ENCODE peak calls at places on chromosomes 1 and 21, in nine cellular contexts. One of them, this sample, is unnamed.

GRCh38 chr1:231104917-231105316 is 56.9 kb upstream of the TRIM67 start:
- DNase-seq in HepG2: no peak
- DNase-seq in HCT116: no peak
- DNase-seq in transverse colon: no peak
- DNase-seq in breast epithelium: no peak
- DNase-seq in SK-N-SH: no peak
- DNase-seq in prostate gland: no peak
- DNase-seq in esophagus muscularis mucosa: no peak
- DNase-seq in GM23338: no peak
- DNase-seq in this sample: no peak

GRCh38 chr1:187878883-187879282 is 1050.1 kb downstream of the PLA2G4A start:
- DNase-seq in esophagus muscularis mucosa: no peak
- DNase-seq in breast epithelium: no peak
- DNase-seq in GM23338: no peak
- DNase-seq in prostate gland: no peak
- DNase-seq in HepG2: no peak
- DNase-seq in SK-N-SH: no peak
- DNase-seq in HCT116: no peak
- DNase-seq in transverse colon: no peak
- DNase-seq in this sample: no peak

GRCh38 chr1:46687095-46687659 is 15.5 kb downstream of the TEX38 start:
- DNase-seq in transverse colon: peak
- DNase-seq in prostate gland: peak
- DNase-seq in HCT116: no peak
- DNase-seq in GM23338: no peak
- DNase-seq in SK-N-SH: no peak
- DNase-seq in esophagus muscularis mucosa: no peak
- DNase-seq in breast epithelium: peak
- DNase-seq in HepG2: no peak
- DNase-seq in this sample: no peak

GRCh38 chr1:45803299-45803780 is at the start of gene MAST2:
- DNase-seq in GM23338: peak
- DNase-seq in breast epithelium: peak
- DNase-seq in prostate gland: peak
- DNase-seq in esophagus muscularis mucosa: peak
- DNase-seq in SK-N-SH: peak
- DNase-seq in transverse colon: peak
- DNase-seq in HepG2: peak
- DNase-seq in HCT116: peak
- DNase-seq in this sample: no peak

GRCh38 chr1:19405761-19406481 is 79.4 kb downstream of the CAPZB start:
- DNase-seq in HepG2: no peak
- DNase-seq in prostate gland: no peak
- DNase-seq in SK-N-SH: peak
- DNase-seq in transverse colon: no peak
- DNase-seq in HCT116: no peak
- DNase-seq in breast epithelium: no peak
- DNase-seq in GM23338: peak
- DNase-seq in esophagus muscularis mucosa: no peak
- DNase-seq in this sample: no peak

GRCh38 chr1:184813528-184814089 is 59.0 kb upstream of the EDEM3 start:
- DNase-seq in transverse colon: no peak
- DNase-seq in HCT116: no peak
- DNase-seq in SK-N-SH: no peak
- DNase-seq in esophagus muscularis mucosa: no peak
- DNase-seq in HepG2: no peak
- DNase-seq in prostate gland: no peak
- DNase-seq in breast epithelium: no peak
- DNase-seq in GM23338: peak
- DNase-seq in this sample: no peak

GRCh38 chr1:58887059-58887458 is 103.2 kb upstream of the JUN start:
- DNase-seq in HCT116: no peak
- DNase-seq in esophagus muscularis mucosa: no peak
- DNase-seq in HepG2: no peak
- DNase-seq in transverse colon: no peak
- DNase-seq in prostate gland: no peak
- DNase-seq in breast epithelium: no peak
- DNase-seq in SK-N-SH: no peak
- DNase-seq in GM23338: no peak
- DNase-seq in this sample: no peak

GRCh38 chr1:111570781-111571181 is 48.8 kb upstream of the RAP1A start:
- DNase-seq in SK-N-SH: no peak
- DNase-seq in esophagus muscularis mucosa: peak
- DNase-seq in prostate gland: no peak
- DNase-seq in GM23338: peak
- DNase-seq in transverse colon: peak
- DNase-seq in HepG2: no peak
- DNase-seq in breast epithelium: no peak
- DNase-seq in HCT116: peak
- DNase-seq in this sample: no peak

GRCh38 chr1:189131576-189131975 is 1346.1 kb downstream of the BRINP3 start:
- DNase-seq in esophagus muscularis mucosa: no peak
- DNase-seq in SK-N-SH: no peak
- DNase-seq in transverse colon: no peak
- DNase-seq in HCT116: no peak
- DNase-seq in GM23338: no peak
- DNase-seq in breast epithelium: no peak
- DNase-seq in prostate gland: no peak
- DNase-seq in HepG2: no peak
- DNase-seq in this sample: no peak

GRCh38 chr1:77288275-77288674 is 6.5 kb downstream of the AK5 start:
- DNase-seq in GM23338: no peak
- DNase-seq in breast epithelium: no peak
- DNase-seq in transverse colon: no peak
- DNase-seq in prostate gland: no peak
- DNase-seq in SK-N-SH: peak
- DNase-seq in HepG2: no peak
- DNase-seq in HCT116: no peak
- DNase-seq in esophagus muscularis mucosa: no peak
- DNase-seq in this sample: no peak

GRCh38 chr1:229629251-229629650 is 3.2 kb downstream of the URB2 start:
- DNase-seq in GM23338: no peak
- DNase-seq in transverse colon: no peak
- DNase-seq in HepG2: no peak
- DNase-seq in esophagus muscularis mucosa: no peak
- DNase-seq in prostate gland: no peak
- DNase-seq in HCT116: no peak
- DNase-seq in SK-N-SH: no peak
- DNase-seq in breast epithelium: no peak
- DNase-seq in this sample: no peak

GRCh38 chr1:23555949-23556640 is 3.2 kb downstream of the ID3 start:
- DNase-seq in GM23338: peak
- DNase-seq in esophagus muscularis mucosa: no peak
- DNase-seq in HepG2: peak
- DNase-seq in prostate gland: no peak
- DNase-seq in breast epithelium: no peak
- DNase-seq in SK-N-SH: no peak
- DNase-seq in HCT116: peak
- DNase-seq in transverse colon: peak
- DNase-seq in this sample: no peak

GRCh38 chr1:89723863-89724262 is 90.9 kb downstream of the LRRC8C start:
- DNase-seq in HCT116: no peak
- DNase-seq in transverse colon: no peak
- DNase-seq in HepG2: no peak
- DNase-seq in esophagus muscularis mucosa: no peak
- DNase-seq in prostate gland: no peak
- DNase-seq in GM23338: no peak
- DNase-seq in SK-N-SH: no peak
- DNase-seq in breast epithelium: no peak
- DNase-seq in this sample: no peak

GRCh38 chr1:30778156-30778978 is 20.8 kb upstream of the LAPTM5 start:
- DNase-seq in HepG2: no peak
- DNase-seq in breast epithelium: no peak
- DNase-seq in GM23338: no peak
- DNase-seq in HCT116: no peak
- DNase-seq in prostate gland: no peak
- DNase-seq in transverse colon: no peak
- DNase-seq in esophagus muscularis mucosa: no peak
- DNase-seq in SK-N-SH: peak
- DNase-seq in this sample: no peak

GRCh38 chr1:30778979-30779293 is 21.4 kb upstream of the LAPTM5 start:
- DNase-seq in SK-N-SH: no peak
- DNase-seq in transverse colon: no peak
- DNase-seq in HCT116: no peak
- DNase-seq in HepG2: no peak
- DNase-seq in prostate gland: no peak
- DNase-seq in GM23338: no peak
- DNase-seq in breast epithelium: no peak
- DNase-seq in esophagus muscularis mucosa: no peak
- DNase-seq in this sample: no peak

GRCh38 chr1:30776097-30777059 is 18.8 kb upstream of the LAPTM5 start:
- DNase-seq in prostate gland: no peak
- DNase-seq in breast epithelium: no peak
- DNase-seq in HCT116: no peak
- DNase-seq in HepG2: no peak
- DNase-seq in transverse colon: no peak
- DNase-seq in GM23338: no peak
- DNase-seq in esophagus muscularis mucosa: no peak
- DNase-seq in SK-N-SH: no peak
- DNase-seq in this sample: no peak

GRCh38 chr1:30777060-30777905 is 19.7 kb upstream of the LAPTM5 start:
- DNase-seq in breast epithelium: no peak
- DNase-seq in esophagus muscularis mucosa: no peak
- DNase-seq in transverse colon: no peak
- DNase-seq in SK-N-SH: no peak
- DNase-seq in HCT116: no peak
- DNase-seq in GM23338: no peak
- DNase-seq in prostate gland: no peak
- DNase-seq in HepG2: no peak
- DNase-seq in this sample: no peak

DNA sequence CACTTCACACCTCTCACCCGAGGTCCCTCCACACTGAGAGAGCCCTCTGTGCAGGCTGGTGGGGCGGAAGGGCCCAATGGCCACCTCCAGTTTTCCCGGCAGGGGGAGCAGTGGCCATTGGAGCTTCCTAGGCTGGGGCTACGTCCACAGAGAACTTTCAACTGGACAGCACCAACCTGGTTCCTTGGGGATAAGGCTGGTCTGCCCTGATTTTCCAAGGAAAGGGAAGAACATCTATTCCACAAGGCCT is 20.3 kb upstream of the LAPTM5 start:
- DNase-seq in esophagus muscularis mucosa: no peak
- DNase-seq in GM23338: no peak
- DNase-seq in prostate gland: no peak
- DNase-seq in transverse colon: no peak
- DNase-seq in SK-N-SH: no peak
- DNase-seq in HepG2: no peak
- DNase-seq in breast epithelium: no peak
- DNase-seq in HCT116: no peak
- DNase-seq in this sample: no peak
- TF ChIP-seq CTCF in esophagus muscularis mucosa: no peak
- TF ChIP-seq CTCF in GM23338: no peak
- TF ChIP-seq CTCF in prostate gland: no peak
- TF ChIP-seq CTCF in transverse colon: no peak
- TF ChIP-seq CTCF in SK-N-SH: no peak
- TF ChIP-seq CTCF in HepG2: peak
- TF ChIP-seq CTCF in breast epithelium: no peak
- TF ChIP-seq CTCF in HCT116: no peak
- TF ChIP-seq CTCF in this sample: peak

DNA sequence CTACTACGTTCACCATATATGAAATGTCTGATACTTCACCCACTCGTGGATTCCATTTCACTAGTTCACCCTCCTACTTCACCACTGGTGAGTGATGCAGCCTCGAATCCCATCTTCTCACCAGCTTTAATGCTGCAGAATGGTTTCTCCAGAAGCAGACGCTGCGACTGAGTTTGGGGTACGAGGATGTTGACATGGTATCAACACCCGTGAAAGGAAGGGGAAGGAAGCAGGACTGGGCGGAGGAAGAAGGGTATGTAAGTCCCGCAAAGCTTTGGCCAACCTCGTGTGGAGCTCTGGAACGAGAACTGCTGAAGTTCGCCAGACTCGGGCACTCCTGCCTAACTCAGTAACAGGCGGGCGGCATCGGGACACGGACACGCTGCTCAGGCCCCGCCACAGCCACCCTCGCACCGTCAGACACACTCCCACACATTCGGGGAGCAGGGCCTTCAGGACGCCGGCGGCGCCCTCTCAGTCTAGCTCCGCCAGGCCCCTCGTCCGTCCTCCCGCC is 833 bp upstream of the DIP2A start:
- DNase-seq in HepG2: peak
- DNase-seq in GM23338: peak
- DNase-seq in breast epithelium: no peak
- DNase-seq in prostate gland: peak
- DNase-seq in esophagus muscularis mucosa: no peak
- DNase-seq in transverse colon: peak
- DNase-seq in HCT116: peak
- DNase-seq in SK-N-SH: peak
- DNase-seq in this sample: no peak
- TF ChIP-seq POLR2AphosphoS5 in HepG2: no peak
- TF ChIP-seq POLR2AphosphoS5 in GM23338: no peak
- TF ChIP-seq POLR2AphosphoS5 in breast epithelium: no peak
- TF ChIP-seq POLR2AphosphoS5 in prostate gland: no peak
- TF ChIP-seq POLR2AphosphoS5 in esophagus muscularis mucosa: no peak
- TF ChIP-seq POLR2AphosphoS5 in transverse colon: no peak
- TF ChIP-seq POLR2AphosphoS5 in HCT116: no peak
- TF ChIP-seq POLR2AphosphoS5 in SK-N-SH: no peak
- TF ChIP-seq POLR2AphosphoS5 in this sample: no peak

DNA sequence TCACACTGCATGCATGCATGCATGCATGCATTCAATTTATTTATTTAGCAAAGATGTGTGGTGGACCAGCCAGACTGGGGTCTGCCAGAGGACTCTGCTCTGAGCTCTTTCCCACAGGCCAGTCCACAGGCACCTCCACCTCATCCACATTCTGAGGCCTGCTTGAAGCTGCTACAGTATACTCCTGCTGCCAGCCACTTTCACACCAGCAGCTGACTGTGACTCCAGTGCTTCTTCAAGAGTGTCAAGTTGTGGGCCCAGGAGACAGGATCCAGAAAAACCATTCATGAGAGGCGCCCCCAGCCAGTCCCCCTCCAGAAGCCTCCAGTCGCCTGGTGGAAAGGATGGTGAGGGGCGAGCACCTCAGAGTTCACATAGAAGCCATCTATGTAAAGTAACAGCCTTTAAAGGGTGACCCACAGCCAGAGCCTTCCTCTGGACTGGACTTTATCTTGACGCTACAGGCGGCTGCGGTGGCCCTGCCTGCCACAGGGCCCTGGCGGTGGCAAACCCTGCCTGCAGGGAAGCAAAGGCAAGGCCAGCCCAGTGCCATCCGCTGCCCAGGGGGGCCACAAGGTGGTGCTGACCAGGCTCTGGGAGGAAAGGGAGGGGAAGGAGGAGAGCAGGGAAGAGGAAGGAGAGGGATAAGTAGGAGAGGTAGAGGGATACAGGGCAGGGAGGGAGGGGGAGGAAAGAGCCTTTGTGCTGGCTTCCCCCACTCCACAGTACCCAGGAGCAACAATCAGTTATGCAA is 30.7 kb downstream of the SSBP3 start:
- DNase-seq in HCT116: no peak
- DNase-seq in prostate gland: no peak
- DNase-seq in breast epithelium: no peak
- DNase-seq in esophagus muscularis mucosa: no peak
- DNase-seq in SK-N-SH: peak
- DNase-seq in GM23338: peak
- DNase-seq in HepG2: no peak
- DNase-seq in transverse colon: no peak
- DNase-seq in this sample: no peak
- TF ChIP-seq CTCF in HCT116: no peak
- TF ChIP-seq CTCF in prostate gland: no peak
- TF ChIP-seq CTCF in breast epithelium: no peak
- TF ChIP-seq CTCF in esophagus muscularis mucosa: no peak
- TF ChIP-seq CTCF in SK-N-SH: peak
- TF ChIP-seq CTCF in GM23338: peak
- TF ChIP-seq CTCF in HepG2: peak
- TF ChIP-seq CTCF in transverse colon: no peak
- TF ChIP-seq CTCF in this sample: no peak

GRCh38 chr1:155017021-155017945 is 14.7 kb downstream of the ZBTB7B start:
- DNase-seq in SK-N-SH: peak
- DNase-seq in transverse colon: peak
- DNase-seq in breast epithelium: peak
- DNase-seq in HCT116: peak
- DNase-seq in prostate gland: peak
- DNase-seq in esophagus muscularis mucosa: peak
- DNase-seq in HepG2: peak
- DNase-seq in GM23338: peak
- DNase-seq in this sample: no peak
- TF ChIP-seq POLR2AphosphoS5 in SK-N-SH: no peak
- TF ChIP-seq POLR2AphosphoS5 in transverse colon: peak
- TF ChIP-seq POLR2AphosphoS5 in breast epithelium: peak
- TF ChIP-seq POLR2AphosphoS5 in HCT116: peak
- TF ChIP-seq POLR2AphosphoS5 in prostate gland: peak
- TF ChIP-seq POLR2AphosphoS5 in esophagus muscularis mucosa: peak
- TF ChIP-seq POLR2AphosphoS5 in HepG2: peak
- TF ChIP-seq POLR2AphosphoS5 in GM23338: peak
- TF ChIP-seq POLR2AphosphoS5 in this sample: peak

This sample was measured in Panc1.